ENCODE peak calls at places on chromosomes 16 and 17, in ten cellular contexts. One of them, this sample, is unnamed.

GRCh38 chr17:80990921-80991644 is 558 bp upstream of the CHMP6 start:
- DNase-seq in hippocampal formation: no peak
- DNase-seq in AML-193: no peak
- DNase-seq in nephron progenitor cell: no peak
- DNase-seq in NCI-H1105: no peak
- DNase-seq in activated T-helper 2 cell treated with anti-CD3 and anti-CD28 coated beads, Interferon-gamma antibody, Interleukin-2, Interleukin-4, amounts not matched to agents 10 μg/mL and 5 μg/mL and 100 μg/mL, durations not matched to agents 14 hours and 24 hours and 36 hours: no peak
- DNase-seq in mesothelial cell of epicardium: no peak
- DNase-seq in NCI-H748 treated with DMSO at 0.1 percent for 48 hours: no peak
- DNase-seq in HFFc6: no peak
- DNase-seq in stimulated activated CD8-positive, alpha-beta memory T cell treated with anti-CD3 and anti-CD28 coated beads, Interleukin-4, amount 100 ng/mL, for 4 hours: no peak
- DNase-seq in this sample: no peak

GRCh38 chr16:65781363-65781762 is 585.1 kb upstream of the CDH5 start:
- DNase-seq in nephron progenitor cell: no peak
- DNase-seq in activated T-helper 2 cell treated with anti-CD3 and anti-CD28 coated beads, Interferon-gamma antibody, Interleukin-2, Interleukin-4, amounts not matched to agents 10 μg/mL and 5 μg/mL and 100 μg/mL, durations not matched to agents 14 hours and 24 hours and 36 hours: no peak
- DNase-seq in stimulated activated CD8-positive, alpha-beta memory T cell treated with anti-CD3 and anti-CD28 coated beads, Interleukin-4, amount 100 ng/mL, for 4 hours: no peak
- DNase-seq in mesothelial cell of epicardium: no peak
- DNase-seq in NCI-H1105: no peak
- DNase-seq in HFFc6: no peak
- DNase-seq in AML-193: no peak
- DNase-seq in hippocampal formation: no peak
- DNase-seq in NCI-H748 treated with DMSO at 0.1 percent for 48 hours: no peak
- DNase-seq in this sample: no peak

GRCh38 chr16:67235816-67236547 is 9.1 kb downstream of the TMEM208 start:
- DNase-seq in AML-193: no peak
- DNase-seq in hippocampal formation: no peak
- DNase-seq in HFFc6: no peak
- DNase-seq in mesothelial cell of epicardium: no peak
- DNase-seq in nephron progenitor cell: no peak
- DNase-seq in NCI-H748 treated with DMSO at 0.1 percent for 48 hours: no peak
- DNase-seq in stimulated activated CD8-positive, alpha-beta memory T cell treated with anti-CD3 and anti-CD28 coated beads, Interleukin-4, amount 100 ng/mL, for 4 hours: no peak
- DNase-seq in NCI-H1105: no peak
- DNase-seq in activated T-helper 2 cell treated with anti-CD3 and anti-CD28 coated beads, Interferon-gamma antibody, Interleukin-2, Interleukin-4, amounts not matched to agents 10 μg/mL and 5 μg/mL and 100 μg/mL, durations not matched to agents 14 hours and 24 hours and 36 hours: no peak
- DNase-seq in this sample: peak; percentile 62

GRCh38 chr17:73064084-73064938 is 28.2 kb downstream of the SLC39A11 start:
- DNase-seq in activated T-helper 2 cell treated with anti-CD3 and anti-CD28 coated beads, Interferon-gamma antibody, Interleukin-2, Interleukin-4, amounts not matched to agents 10 μg/mL and 5 μg/mL and 100 μg/mL, durations not matched to agents 14 hours and 24 hours and 36 hours: no peak
- DNase-seq in hippocampal formation: no peak
- DNase-seq in nephron progenitor cell: no peak
- DNase-seq in HFFc6: no peak
- DNase-seq in mesothelial cell of epicardium: no peak
- DNase-seq in stimulated activated CD8-positive, alpha-beta memory T cell treated with anti-CD3 and anti-CD28 coated beads, Interleukin-4, amount 100 ng/mL, for 4 hours: no peak
- DNase-seq in NCI-H1105: no peak
- DNase-seq in AML-193: peak; percentile 71
- DNase-seq in NCI-H748 treated with DMSO at 0.1 percent for 48 hours: no peak
- DNase-seq in this sample: no peak

GRCh38 chr16:74053310-74053709 is 243.3 kb upstream of the PSMD7 start:
- DNase-seq in hippocampal formation: no peak
- DNase-seq in activated T-helper 2 cell treated with anti-CD3 and anti-CD28 coated beads, Interferon-gamma antibody, Interleukin-2, Interleukin-4, amounts not matched to agents 10 μg/mL and 5 μg/mL and 100 μg/mL, durations not matched to agents 14 hours and 24 hours and 36 hours: no peak
- DNase-seq in NCI-H748 treated with DMSO at 0.1 percent for 48 hours: no peak
- DNase-seq in nephron progenitor cell: no peak
- DNase-seq in NCI-H1105: no peak
- DNase-seq in HFFc6: no peak
- DNase-seq in AML-193: no peak
- DNase-seq in mesothelial cell of epicardium: no peak
- DNase-seq in stimulated activated CD8-positive, alpha-beta memory T cell treated with anti-CD3 and anti-CD28 coated beads, Interleukin-4, amount 100 ng/mL, for 4 hours: no peak
- DNase-seq in this sample: no peak

GRCh38 chr16:35533683-35534082 is 2074.3 kb downstream of the TP53TG3F start:
- DNase-seq in NCI-H1105: no peak
- DNase-seq in NCI-H748 treated with DMSO at 0.1 percent for 48 hours: no peak
- DNase-seq in AML-193: no peak
- DNase-seq in nephron progenitor cell: no peak
- DNase-seq in stimulated activated CD8-positive, alpha-beta memory T cell treated with anti-CD3 and anti-CD28 coated beads, Interleukin-4, amount 100 ng/mL, for 4 hours: no peak
- DNase-seq in HFFc6: peak; percentile 1
- DNase-seq in hippocampal formation: no peak
- DNase-seq in mesothelial cell of epicardium: no peak
- DNase-seq in activated T-helper 2 cell treated with anti-CD3 and anti-CD28 coated beads, Interferon-gamma antibody, Interleukin-2, Interleukin-4, amounts not matched to agents 10 μg/mL and 5 μg/mL and 100 μg/mL, durations not matched to agents 14 hours and 24 hours and 36 hours: no peak
- DNase-seq in this sample: no peak

GRCh38 chr17:81392909-81393654 is 2.2 kb upstream of the BAHCC1 start:
- DNase-seq in NCI-H748 treated with DMSO at 0.1 percent for 48 hours: no peak
- DNase-seq in stimulated activated CD8-positive, alpha-beta memory T cell treated with anti-CD3 and anti-CD28 coated beads, Interleukin-4, amount 100 ng/mL, for 4 hours: no peak
- DNase-seq in AML-193: no peak
- DNase-seq in activated T-helper 2 cell treated with anti-CD3 and anti-CD28 coated beads, Interferon-gamma antibody, Interleukin-2, Interleukin-4, amounts not matched to agents 10 μg/mL and 5 μg/mL and 100 μg/mL, durations not matched to agents 14 hours and 24 hours and 36 hours: no peak
- DNase-seq in NCI-H1105: no peak
- DNase-seq in mesothelial cell of epicardium: peak; percentile 68
- DNase-seq in HFFc6: no peak
- DNase-seq in nephron progenitor cell: no peak
- DNase-seq in hippocampal formation: no peak
- DNase-seq in this sample: no peak

GRCh38 chr16:27429330-27429871 is 27.4 kb downstream of the IL21R start:
- DNase-seq in stimulated activated CD8-positive, alpha-beta memory T cell treated with anti-CD3 and anti-CD28 coated beads, Interleukin-4, amount 100 ng/mL, for 4 hours: no peak
- DNase-seq in mesothelial cell of epicardium: peak; percentile 7
- DNase-seq in hippocampal formation: no peak
- DNase-seq in nephron progenitor cell: no peak
- DNase-seq in activated T-helper 2 cell treated with anti-CD3 and anti-CD28 coated beads, Interferon-gamma antibody, Interleukin-2, Interleukin-4, amounts not matched to agents 10 μg/mL and 5 μg/mL and 100 μg/mL, durations not matched to agents 14 hours and 24 hours and 36 hours: no peak
- DNase-seq in NCI-H748 treated with DMSO at 0.1 percent for 48 hours: no peak
- DNase-seq in NCI-H1105: no peak
- DNase-seq in HFFc6: no peak
- DNase-seq in AML-193: no peak
- DNase-seq in this sample: no peak

GRCh38 chr16:48609453-48610023 is 442 bp downstream of the N4BP1 start:
- DNase-seq in HFFc6: peak; percentile 45
- DNase-seq in nephron progenitor cell: peak; percentile 79
- DNase-seq in AML-193: no peak
- DNase-seq in NCI-H1105: peak; percentile 66
- DNase-seq in NCI-H748 treated with DMSO at 0.1 percent for 48 hours: peak; percentile 3
- DNase-seq in hippocampal formation: peak; percentile 13
- DNase-seq in mesothelial cell of epicardium: peak; percentile 69
- DNase-seq in stimulated activated CD8-positive, alpha-beta memory T cell treated with anti-CD3 and anti-CD28 coated beads, Interleukin-4, amount 100 ng/mL, for 4 hours: no peak
- DNase-seq in activated T-helper 2 cell treated with anti-CD3 and anti-CD28 coated beads, Interferon-gamma antibody, Interleukin-2, Interleukin-4, amounts not matched to agents 10 μg/mL and 5 μg/mL and 100 μg/mL, durations not matched to agents 14 hours and 24 hours and 36 hours: no peak
- DNase-seq in this sample: peak; percentile 50

GRCh38 chr17:46821482-46822387 is 3.2 kb upstream of the WNT3 start:
- DNase-seq in nephron progenitor cell: no peak
- DNase-seq in stimulated activated CD8-positive, alpha-beta memory T cell treated with anti-CD3 and anti-CD28 coated beads, Interleukin-4, amount 100 ng/mL, for 4 hours: no peak
- DNase-seq in HFFc6: no peak
- DNase-seq in mesothelial cell of epicardium: no peak
- DNase-seq in AML-193: no peak
- DNase-seq in NCI-H748 treated with DMSO at 0.1 percent for 48 hours: no peak
- DNase-seq in NCI-H1105: no peak
- DNase-seq in hippocampal formation: no peak
- DNase-seq in activated T-helper 2 cell treated with anti-CD3 and anti-CD28 coated beads, Interferon-gamma antibody, Interleukin-2, Interleukin-4, amounts not matched to agents 10 μg/mL and 5 μg/mL and 100 μg/mL, durations not matched to agents 14 hours and 24 hours and 36 hours: no peak
- DNase-seq in this sample: no peak

GRCh38 chr17:74373838-74374606 is 6.7 kb downstream of the GPR142 start:
- DNase-seq in AML-193: no peak
- DNase-seq in hippocampal formation: peak; percentile 86
- DNase-seq in HFFc6: no peak
- DNase-seq in mesothelial cell of epicardium: no peak
- DNase-seq in NCI-H748 treated with DMSO at 0.1 percent for 48 hours: peak; percentile 6
- DNase-seq in nephron progenitor cell: no peak
- DNase-seq in stimulated activated CD8-positive, alpha-beta memory T cell treated with anti-CD3 and anti-CD28 coated beads, Interleukin-4, amount 100 ng/mL, for 4 hours: no peak
- DNase-seq in activated T-helper 2 cell treated with anti-CD3 and anti-CD28 coated beads, Interferon-gamma antibody, Interleukin-2, Interleukin-4, amounts not matched to agents 10 μg/mL and 5 μg/mL and 100 μg/mL, durations not matched to agents 14 hours and 24 hours and 36 hours: no peak
- DNase-seq in NCI-H1105: no peak
- DNase-seq in this sample: no peak

GRCh38 chr16:67199808-67200198 is 872 bp downstream of the ELMO3 start:
- DNase-seq in HFFc6: no peak
- DNase-seq in NCI-H1105: no peak
- DNase-seq in AML-193: no peak
- DNase-seq in stimulated activated CD8-positive, alpha-beta memory T cell treated with anti-CD3 and anti-CD28 coated beads, Interleukin-4, amount 100 ng/mL, for 4 hours: no peak
- DNase-seq in hippocampal formation: no peak
- DNase-seq in NCI-H748 treated with DMSO at 0.1 percent for 48 hours: no peak
- DNase-seq in nephron progenitor cell: no peak
- DNase-seq in activated T-helper 2 cell treated with anti-CD3 and anti-CD28 coated beads, Interferon-gamma antibody, Interleukin-2, Interleukin-4, amounts not matched to agents 10 μg/mL and 5 μg/mL and 100 μg/mL, durations not matched to agents 14 hours and 24 hours and 36 hours: no peak
- DNase-seq in mesothelial cell of epicardium: no peak
- DNase-seq in this sample: no peak

GRCh38 chr17:1422907-1423306 is 22.9 kb upstream of the YWHAE start:
- DNase-seq in nephron progenitor cell: no peak
- DNase-seq in AML-193: no peak
- DNase-seq in NCI-H1105: no peak
- DNase-seq in activated T-helper 2 cell treated with anti-CD3 and anti-CD28 coated beads, Interferon-gamma antibody, Interleukin-2, Interleukin-4, amounts not matched to agents 10 μg/mL and 5 μg/mL and 100 μg/mL, durations not matched to agents 14 hours and 24 hours and 36 hours: no peak
- DNase-seq in NCI-H748 treated with DMSO at 0.1 percent for 48 hours: no peak
- DNase-seq in stimulated activated CD8-positive, alpha-beta memory T cell treated with anti-CD3 and anti-CD28 coated beads, Interleukin-4, amount 100 ng/mL, for 4 hours: no peak
- DNase-seq in hippocampal formation: no peak
- DNase-seq in mesothelial cell of epicardium: no peak
- DNase-seq in HFFc6: peak; percentile 92
- DNase-seq in this sample: peak; percentile 93

GRCh38 chr17:75124041-75124818 is 7.3 kb downstream of the NT5C start:
- DNase-seq in NCI-H748 treated with DMSO at 0.1 percent for 48 hours: no peak
- DNase-seq in nephron progenitor cell: no peak
- DNase-seq in AML-193: no peak
- DNase-seq in mesothelial cell of epicardium: no peak
- DNase-seq in stimulated activated CD8-positive, alpha-beta memory T cell treated with anti-CD3 and anti-CD28 coated beads, Interleukin-4, amount 100 ng/mL, for 4 hours: peak; percentile 36
- DNase-seq in HFFc6: peak; percentile 7
- DNase-seq in activated T-helper 2 cell treated with anti-CD3 and anti-CD28 coated beads, Interferon-gamma antibody, Interleukin-2, Interleukin-4, amounts not matched to agents 10 μg/mL and 5 μg/mL and 100 μg/mL, durations not matched to agents 14 hours and 24 hours and 36 hours: peak; percentile 34
- DNase-seq in hippocampal formation: no peak
- DNase-seq in NCI-H1105: no peak
- DNase-seq in this sample: peak; percentile 98

GRCh38 chr17:3003401-3004149 is 59.8 kb downstream of the OR1D5 start:
- DNase-seq in activated T-helper 2 cell treated with anti-CD3 and anti-CD28 coated beads, Interferon-gamma antibody, Interleukin-2, Interleukin-4, amounts not matched to agents 10 μg/mL and 5 μg/mL and 100 μg/mL, durations not matched to agents 14 hours and 24 hours and 36 hours: no peak
- DNase-seq in NCI-H1105: no peak
- DNase-seq in hippocampal formation: no peak
- DNase-seq in HFFc6: no peak
- DNase-seq in nephron progenitor cell: no peak
- DNase-seq in AML-193: no peak
- DNase-seq in stimulated activated CD8-positive, alpha-beta memory T cell treated with anti-CD3 and anti-CD28 coated beads, Interleukin-4, amount 100 ng/mL, for 4 hours: no peak
- DNase-seq in mesothelial cell of epicardium: no peak
- DNase-seq in NCI-H748 treated with DMSO at 0.1 percent for 48 hours: no peak
- DNase-seq in this sample: no peak

GRCh38 chr16:86022381-86022960 is 123.5 kb downstream of the IRF8 start:
- DNase-seq in nephron progenitor cell: no peak
- DNase-seq in mesothelial cell of epicardium: no peak
- DNase-seq in HFFc6: no peak
- DNase-seq in AML-193: no peak
- DNase-seq in NCI-H748 treated with DMSO at 0.1 percent for 48 hours: no peak
- DNase-seq in activated T-helper 2 cell treated with anti-CD3 and anti-CD28 coated beads, Interferon-gamma antibody, Interleukin-2, Interleukin-4, amounts not matched to agents 10 μg/mL and 5 μg/mL and 100 μg/mL, durations not matched to agents 14 hours and 24 hours and 36 hours: no peak
- DNase-seq in NCI-H1105: no peak
- DNase-seq in hippocampal formation: no peak
- DNase-seq in stimulated activated CD8-positive, alpha-beta memory T cell treated with anti-CD3 and anti-CD28 coated beads, Interleukin-4, amount 100 ng/mL, for 4 hours: no peak
- DNase-seq in this sample: no peak

GRCh38 chr16:4505356-4506153 is 29.4 kb downstream of the HMOX2 start:
- DNase-seq in NCI-H1105: no peak
- DNase-seq in activated T-helper 2 cell treated with anti-CD3 and anti-CD28 coated beads, Interferon-gamma antibody, Interleukin-2, Interleukin-4, amounts not matched to agents 10 μg/mL and 5 μg/mL and 100 μg/mL, durations not matched to agents 14 hours and 24 hours and 36 hours: peak; percentile 73
- DNase-seq in mesothelial cell of epicardium: no peak
- DNase-seq in hippocampal formation: no peak
- DNase-seq in nephron progenitor cell: no peak
- DNase-seq in NCI-H748 treated with DMSO at 0.1 percent for 48 hours: no peak
- DNase-seq in stimulated activated CD8-positive, alpha-beta memory T cell treated with anti-CD3 and anti-CD28 coated beads, Interleukin-4, amount 100 ng/mL, for 4 hours: peak; percentile 39
- DNase-seq in HFFc6: no peak
- DNase-seq in AML-193: peak; percentile 58
- DNase-seq in this sample: no peak

GRCh38 chr17:34082404-34082803 is 172.7 kb upstream of the CCL2 start:
- DNase-seq in nephron progenitor cell: no peak
- DNase-seq in activated T-helper 2 cell treated with anti-CD3 and anti-CD28 coated beads, Interferon-gamma antibody, Interleukin-2, Interleukin-4, amounts not matched to agents 10 μg/mL and 5 μg/mL and 100 μg/mL, durations not matched to agents 14 hours and 24 hours and 36 hours: no peak
- DNase-seq in mesothelial cell of epicardium: no peak
- DNase-seq in hippocampal formation: no peak
- DNase-seq in NCI-H1105: no peak
- DNase-seq in HFFc6: no peak
- DNase-seq in NCI-H748 treated with DMSO at 0.1 percent for 48 hours: no peak
- DNase-seq in AML-193: no peak
- DNase-seq in stimulated activated CD8-positive, alpha-beta memory T cell treated with anti-CD3 and anti-CD28 coated beads, Interleukin-4, amount 100 ng/mL, for 4 hours: no peak
- DNase-seq in this sample: no peak